ENCODE peak calls at places on chromosomes 1 and 21, in six cellular contexts. Z is HCT116, B is hepatocyte, Y is osteoblast, N is kidney, L is cardiac fibroblast. J is an unnamed sample.

GRCh38 chr1:89547563-89548485 is 23.2 kb downstream of the LRRC8B start:
- DNase-seq in N (no peak), Y (no peak), Z (no peak), B (no peak), L (peak; percentile 85), J (no peak)

GRCh38 chr21:44006656-44007055 is 5.5 kb upstream of the TRAPPC10 start:
- DNase-seq in B (no peak), L (peak; percentile 86), Z (no peak), N (no peak), Y (peak; percentile 89), J (no peak)

GRCh38 chr1:37515185-37516034 is 844 bp upstream of the MEAF6 start:
- DNase-seq in B (no peak), N (no peak), Z (no peak), L (no peak), Y (peak; percentile 82), J (no peak)

GRCh38 chr1:190373705-190374336 is 103.8 kb downstream of the BRINP3 start:
- DNase-seq in N (no peak), Y (no peak), Z (peak; percentile 15), B (peak; percentile 37), L (peak; percentile 0), J (no peak)

GRCh38 chr1:231695439-231696255 is 69.1 kb downstream of the DISC1 start:
- DNase-seq in Y (no peak), N (no peak), Z (no peak), B (no peak), L (no peak), J (no peak)

GRCh38 chr1:218754477-218754876 is 409.3 kb downstream of the TGFB2 start:
- DNase-seq in B (no peak), Y (no peak), N (no peak), Z (no peak), L (no peak), J (no peak)

GRCh38 chr1:230507671-230508407 is 81.7 kb upstream of the PGBD5 start:
- DNase-seq in Y (no peak), L (peak; percentile 43), N (no peak), B (no peak), Z (no peak), J (no peak)

GRCh38 chr1:101308935-101309333 is 72.1 kb downstream of the S1PR1 start:
- DNase-seq in L (no peak), B (no peak), N (no peak), Z (no peak), Y (no peak), J (no peak)

GRCh38 chr1:18058522-18058921 is 49.1 kb upstream of the IGSF21 start:
- DNase-seq in Z (no peak), Y (no peak), N (no peak), B (no peak), L (no peak), J (no peak)

GRCh38 chr21:45282283-45283018 is 5.2 kb downstream of the POFUT2 start:
- DNase-seq in Y (peak; percentile 23), L (no peak), Z (no peak), B (no peak), N (peak; percentile 64), J (no peak)

GRCh38 chr1:31436596-31437432 is 23.8 kb downstream of the SERINC2 start:
- DNase-seq in Y (no peak), Z (no peak), N (no peak), B (no peak), L (no peak), J (no peak)

GRCh38 chr1:85933901-85934300 is 222.7 kb downstream of the COL24A1 start:
- DNase-seq in B (no peak), N (no peak), Z (no peak), L (peak; percentile 31), Y (no peak), J (no peak)

GRCh38 chr1:67716800-67717199 is 31.8 kb downstream of the GADD45A start:
- DNase-seq in L (peak; percentile 61), B (no peak), Y (no peak), Z (no peak), N (no peak), J (no peak)

GRCh38 chr1:18948048-18948912 is 8.2 kb downstream of the IFFO2 start:
- DNase-seq in Z (no peak), Y (peak; percentile 89), L (peak; percentile 43), N (peak; percentile 61), B (no peak), J (no peak)

GRCh38 chr1:242827538-242827937 is 303.0 kb upstream of the PLD5 start:
- DNase-seq in Y (no peak), L (no peak), B (peak; percentile 19), Z (no peak), N (no peak), J (no peak)

GRCh38 chr1:226525750-226526149 is 22.8 kb upstream of the STUM start:
- DNase-seq in B (no peak), Z (no peak), Y (no peak), N (no peak), L (peak; percentile 29), J (no peak)

GRCh38 chr1:192201303-192201702 is 43.0 kb downstream of the RGS18 start:
- DNase-seq in Z (no peak), L (no peak), B (no peak), N (peak; percentile 22), Y (no peak), J (no peak)

GRCh38 chr1:47881505-47882442 is 115.4 kb downstream of the TRABD2B start:
- DNase-seq in N (no peak), Z (no peak), Y (no peak), B (peak; percentile 61), L (no peak), J (peak; percentile 88)

GRCh38 chr1:9659328-9659727 is 7.8 kb downstream of the PIK3CD start:
- DNase-seq in B (peak; percentile 43), N (no peak), Z (no peak), Y (peak; percentile 82), L (peak; percentile 85), J (no peak)

GRCh38 chr1:155977607-155978324 is 581 bp downstream of the ARHGEF2 start:
- DNase-seq in B (peak; percentile 68), Y (peak; percentile 92), L (no peak), Z (no peak), N (peak; percentile 89), J (no peak)

GRCh38 chr21:45310446-45310845 is 22.8 kb upstream of the POFUT2 start:
- DNase-seq in L (no peak), N (peak; percentile 54), Y (no peak), B (no peak), Z (no peak), J (no peak)

DNA sequence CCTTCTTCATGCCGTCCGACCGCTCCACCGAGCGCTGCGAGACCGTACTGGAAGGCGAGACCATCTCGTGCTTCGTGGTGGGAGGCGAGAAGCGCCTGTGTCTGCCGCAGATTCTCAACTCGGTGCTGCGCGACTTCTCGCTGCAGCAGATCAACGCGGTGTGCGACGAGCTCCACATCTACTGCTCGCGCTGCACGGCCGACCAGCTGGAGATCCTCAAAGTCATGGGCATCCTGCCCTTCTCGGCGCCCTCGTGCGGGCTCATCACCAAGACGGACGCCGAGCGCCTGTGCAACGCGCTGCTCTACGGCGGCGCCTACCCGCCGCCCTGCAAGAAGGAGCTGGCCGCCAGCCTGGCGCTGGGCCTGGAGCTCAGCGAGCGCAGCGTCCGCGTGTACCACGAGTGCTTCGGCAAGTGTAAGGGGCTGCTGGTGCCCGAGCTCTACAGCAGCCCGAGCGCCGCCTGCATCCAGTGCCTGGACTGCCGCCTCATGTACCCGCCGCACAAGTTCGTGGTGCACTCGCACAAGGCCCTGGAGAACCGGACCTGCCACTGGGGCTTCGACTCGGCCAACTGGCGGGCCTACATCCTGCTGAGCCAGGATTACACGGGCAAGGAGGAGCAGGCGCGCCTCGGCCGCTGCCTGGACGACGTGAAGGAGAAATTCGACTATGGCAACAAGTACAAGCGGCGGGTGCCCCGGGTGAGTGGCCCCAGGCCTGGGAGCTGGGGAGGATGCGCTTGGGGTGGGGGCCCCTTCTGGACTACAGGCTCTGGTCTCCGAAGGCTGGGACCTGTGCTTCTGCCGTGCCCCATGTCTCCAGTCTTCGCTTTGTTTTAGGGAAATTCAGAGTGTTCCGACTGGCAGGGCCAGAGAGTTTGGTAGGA is 1.2 kb downstream of the SKI start:
- DNase-seq in Y (peak; percentile 92), L (peak; percentile 63), B (peak; percentile 74), N (peak; percentile 93), Z (no peak), J (no peak)
- H3K4me3 ChIP-seq in Y (peak overlapping the region; percentile 88), L (peak overlapping the region; percentile 75), B (peak overlapping the region; percentile 71), N (peak overlapping the region; percentile 83), Z (peak overlapping the region; percentile 67), J (peak overlapping the region; percentile 94)

DNA sequence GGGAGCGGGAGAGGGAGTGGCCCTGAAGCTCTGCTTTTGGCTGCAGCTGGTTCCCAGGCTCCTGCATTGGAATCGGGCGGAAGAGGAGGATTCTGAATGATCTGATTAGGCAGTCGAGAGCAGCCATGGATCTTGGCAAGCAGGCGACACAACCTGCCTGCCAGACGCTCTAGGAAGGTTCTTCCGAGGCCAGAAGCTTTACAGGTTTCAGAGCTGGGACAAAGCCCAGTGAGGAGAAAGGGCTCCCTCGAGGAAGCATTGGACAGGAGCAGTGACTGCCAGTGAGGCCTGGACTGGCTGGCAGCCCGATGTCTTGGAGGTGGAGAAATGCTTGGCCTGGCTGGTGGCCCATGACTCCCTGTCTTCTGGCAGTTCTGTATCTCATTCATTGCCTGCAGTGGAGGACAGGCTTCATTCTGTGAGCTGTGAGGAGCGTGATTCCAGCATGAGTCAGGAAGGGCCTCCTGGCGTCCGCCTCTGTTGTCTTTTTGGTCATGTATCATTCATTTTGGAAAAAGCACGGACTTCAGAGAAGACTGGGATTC is 132.7 kb upstream of the IPO9 start:
- DNase-seq in N (no peak), L (peak; percentile 94), Z (no peak), Y (peak; percentile 95), B (peak; percentile 44), J (peak; percentile 55)
- TF ChIP-seq CTCF in N (no peak), L (no peak), Z (no peak), Y (no peak), B (no peak), J (no peak)

DNA sequence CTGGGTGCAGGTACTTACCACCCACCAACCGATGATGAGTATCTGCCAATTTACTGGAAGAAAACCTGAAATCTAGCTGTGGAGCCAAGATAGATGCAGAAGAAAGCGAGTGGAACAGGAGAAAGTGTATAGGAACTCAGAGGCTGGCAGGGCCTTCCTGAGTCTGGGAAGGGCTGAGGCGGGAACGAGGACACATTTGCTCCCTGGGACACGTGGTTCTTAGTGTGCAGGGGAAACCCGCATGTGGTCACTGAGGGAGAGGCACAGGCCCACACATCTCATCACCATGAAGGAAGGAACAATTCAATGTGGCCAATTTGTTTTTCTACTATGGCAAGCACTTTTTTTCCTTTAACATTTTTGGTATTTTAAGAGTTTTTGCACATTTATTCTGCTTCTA is 8.2 kb downstream of the RYR2 start:
- DNase-seq in L (no peak), B (no peak), N (no peak), Y (no peak), Z (no peak), J (no peak)
- H3K4me3 ChIP-seq in L (no peak overlapping the region), B (no peak overlapping the region), N (no peak overlapping the region), Y (no peak overlapping the region), Z (no peak overlapping the region), J (no peak overlapping the region)

DNA sequence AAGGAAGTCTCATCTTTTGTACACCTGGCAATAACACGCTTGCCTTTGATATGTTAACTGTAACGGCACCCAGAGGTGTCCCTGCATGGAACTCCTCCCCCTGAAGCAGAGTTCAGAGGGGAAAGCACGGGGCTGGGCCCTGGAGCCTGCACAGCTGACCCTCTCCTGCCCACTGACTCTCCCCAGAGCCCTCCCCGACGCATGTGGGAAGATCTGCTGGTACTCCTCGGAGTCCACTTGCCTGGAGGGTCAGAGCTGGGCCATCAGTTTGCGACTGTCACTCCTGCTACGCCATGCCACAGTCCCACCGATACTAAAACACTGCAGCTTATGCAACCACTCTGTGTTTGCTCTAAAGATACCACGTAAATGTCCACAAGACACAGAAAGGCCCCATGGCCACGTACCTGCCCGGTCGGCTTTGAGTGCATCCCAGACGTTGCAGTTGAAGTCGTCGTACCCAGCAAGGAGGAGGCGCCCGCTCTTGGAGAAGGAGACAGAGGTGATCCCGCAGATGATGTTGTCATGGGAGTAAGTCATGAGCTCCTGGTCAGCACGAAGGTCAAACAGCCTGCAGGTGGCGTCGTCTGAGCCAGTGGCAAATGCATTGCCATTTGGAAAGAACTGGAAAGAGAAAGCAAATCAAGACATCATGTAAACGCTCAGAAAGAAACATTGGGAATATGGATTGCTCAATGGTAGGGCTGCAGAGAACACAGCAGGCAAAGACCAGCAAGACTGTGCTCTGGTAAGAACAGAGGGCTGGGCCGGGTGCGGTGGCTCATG is 10.6 kb upstream of the NADK start:
- DNase-seq in L (peak; percentile 52), B (peak; percentile 32), Z (no peak), N (peak; percentile 65), Y (peak; percentile 80), J (no peak)
- TF ChIP-seq CTCF in L (peak; percentile 26), B (peak; percentile 41), Z (peak; percentile 52), N (peak; percentile 17), Y (peak; percentile 46), J (peak; percentile 35)